ENCODE peak calls at places on chromosomes 7 and 10, in ten cellular contexts. One of them, this sample, is unnamed.

GRCh38 chr7:138122162-138122561 is 45.9 kb downstream of the AKR1D1 start:
- DNase-seq in anterior cingulate cortex: no peak
- DNase-seq in germinal center: no peak
- DNase-seq in EL: no peak
- DNase-seq in SK-N-SH: no peak
- DNase-seq in activated CD4-positive, alpha-beta T cell treated with anti-CD3 and anti-CD28 coated beads, Interleukin-2, amount 10 ng/mL, durations not matched to agents 7 days and 5 days: no peak
- DNase-seq in HS-5: no peak
- DNase-seq in HCEC 1CT: no peak
- DNase-seq in left ventricle myocardium inferior: no peak
- DNase-seq in iPS-NIHi11: no peak
- DNase-seq in this sample: no peak

GRCh38 chr7:112232212-112232978 is 25.9 kb downstream of the ZNF277 start:
- DNase-seq in EL: no peak
- DNase-seq in anterior cingulate cortex: no peak
- DNase-seq in SK-N-SH: no peak
- DNase-seq in germinal center: no peak
- DNase-seq in left ventricle myocardium inferior: no peak
- DNase-seq in activated CD4-positive, alpha-beta T cell treated with anti-CD3 and anti-CD28 coated beads, Interleukin-2, amount 10 ng/mL, durations not matched to agents 7 days and 5 days: no peak
- DNase-seq in HS-5: no peak
- DNase-seq in iPS-NIHi11: no peak
- DNase-seq in HCEC 1CT: no peak
- DNase-seq in this sample: no peak

GRCh38 chr7:107754642-107755041 is 10.7 kb downstream of the CBLL1 start:
- DNase-seq in left ventricle myocardium inferior: no peak
- DNase-seq in HS-5: no peak
- DNase-seq in iPS-NIHi11: no peak
- DNase-seq in HCEC 1CT: no peak
- DNase-seq in germinal center: no peak
- DNase-seq in EL: no peak
- DNase-seq in SK-N-SH: no peak
- DNase-seq in anterior cingulate cortex: no peak
- DNase-seq in activated CD4-positive, alpha-beta T cell treated with anti-CD3 and anti-CD28 coated beads, Interleukin-2, amount 10 ng/mL, durations not matched to agents 7 days and 5 days: no peak
- DNase-seq in this sample: no peak

GRCh38 chr7:158572000-158572828 is 15.4 kb downstream of the PTPRN2 start:
- DNase-seq in EL: no peak
- DNase-seq in iPS-NIHi11: no peak
- DNase-seq in HCEC 1CT: no peak
- DNase-seq in SK-N-SH: peak; percentile 84
- DNase-seq in germinal center: no peak
- DNase-seq in HS-5: no peak
- DNase-seq in activated CD4-positive, alpha-beta T cell treated with anti-CD3 and anti-CD28 coated beads, Interleukin-2, amount 10 ng/mL, durations not matched to agents 7 days and 5 days: no peak
- DNase-seq in left ventricle myocardium inferior: no peak
- DNase-seq in anterior cingulate cortex: no peak
- DNase-seq in this sample: no peak

GRCh38 chr7:149605696-149606095 is 108.1 kb upstream of the ZNF746 start:
- DNase-seq in germinal center: no peak
- DNase-seq in SK-N-SH: no peak
- DNase-seq in HCEC 1CT: no peak
- DNase-seq in HS-5: no peak
- DNase-seq in anterior cingulate cortex: no peak
- DNase-seq in iPS-NIHi11: no peak
- DNase-seq in EL: no peak
- DNase-seq in left ventricle myocardium inferior: no peak
- DNase-seq in activated CD4-positive, alpha-beta T cell treated with anti-CD3 and anti-CD28 coated beads, Interleukin-2, amount 10 ng/mL, durations not matched to agents 7 days and 5 days: no peak
- DNase-seq in this sample: no peak

GRCh38 chr7:108094375-108094774 is 35.8 kb downstream of the LAMB4 start:
- DNase-seq in anterior cingulate cortex: no peak
- DNase-seq in left ventricle myocardium inferior: no peak
- DNase-seq in EL: peak; percentile 60
- DNase-seq in activated CD4-positive, alpha-beta T cell treated with anti-CD3 and anti-CD28 coated beads, Interleukin-2, amount 10 ng/mL, durations not matched to agents 7 days and 5 days: no peak
- DNase-seq in HS-5: no peak
- DNase-seq in HCEC 1CT: peak; percentile 85
- DNase-seq in germinal center: no peak
- DNase-seq in SK-N-SH: no peak
- DNase-seq in iPS-NIHi11: no peak
- DNase-seq in this sample: no peak

GRCh38 chr7:141874787-141875186 is 33.5 kb upstream of the PRSS37 start:
- DNase-seq in EL: no peak
- DNase-seq in activated CD4-positive, alpha-beta T cell treated with anti-CD3 and anti-CD28 coated beads, Interleukin-2, amount 10 ng/mL, durations not matched to agents 7 days and 5 days: no peak
- DNase-seq in SK-N-SH: no peak
- DNase-seq in left ventricle myocardium inferior: no peak
- DNase-seq in iPS-NIHi11: no peak
- DNase-seq in HCEC 1CT: peak; percentile 30
- DNase-seq in germinal center: no peak
- DNase-seq in anterior cingulate cortex: no peak
- DNase-seq in HS-5: no peak
- DNase-seq in this sample: no peak

GRCh38 chr10:62163024-62163423 is 105.6 kb downstream of the RTKN2 start:
- DNase-seq in iPS-NIHi11: no peak
- DNase-seq in anterior cingulate cortex: no peak
- DNase-seq in SK-N-SH: no peak
- DNase-seq in EL: no peak
- DNase-seq in germinal center: no peak
- DNase-seq in activated CD4-positive, alpha-beta T cell treated with anti-CD3 and anti-CD28 coated beads, Interleukin-2, amount 10 ng/mL, durations not matched to agents 7 days and 5 days: no peak
- DNase-seq in HS-5: no peak
- DNase-seq in HCEC 1CT: no peak
- DNase-seq in left ventricle myocardium inferior: no peak
- DNase-seq in this sample: no peak

GRCh38 chr10:7202804-7203203 is 208.0 kb downstream of the SFMBT2 start:
- DNase-seq in anterior cingulate cortex: no peak
- DNase-seq in HS-5: no peak
- DNase-seq in iPS-NIHi11: no peak
- DNase-seq in left ventricle myocardium inferior: no peak
- DNase-seq in SK-N-SH: no peak
- DNase-seq in activated CD4-positive, alpha-beta T cell treated with anti-CD3 and anti-CD28 coated beads, Interleukin-2, amount 10 ng/mL, durations not matched to agents 7 days and 5 days: no peak
- DNase-seq in HCEC 1CT: no peak
- DNase-seq in EL: no peak
- DNase-seq in germinal center: no peak
- DNase-seq in this sample: no peak

This sample was measured in dorsolateral prefrontal cortex.